ENCODE peak calls at places on chromosomes 11 and 22, in five cellular contexts. Q is activated CD4-positive, alpha-beta T cell treated with anti-CD3 and anti-CD28 coated beads, Interleukin-2, amount 10 ng/mL, durations not matched to agents 7 days and 5 days; W is GOT3; X is ovary; E is HCEC 1CT. D is an unnamed sample.

GRCh38 chr22:36659762-36660509 is 43.6 kb downstream of the CACNG2 start:
- DNase-seq in X (peak), W (peak), Q (no peak), E (peak), D (peak)

GRCh38 chr11:118151421-118151820 is 1.2 kb downstream of the SCN4B start:
- DNase-seq in W (no peak), E (peak), X (no peak), Q (no peak), D (no peak)

GRCh38 chr22:20239951-20240773 is 28.0 kb downstream of the RTN4R start:
- DNase-seq in W (no peak), Q (no peak), X (peak), E (no peak), D (peak)

GRCh38 chr11:19374189-19374588 is 133.4 kb upstream of the E2F8 start:
- DNase-seq in W (no peak), E (peak), Q (no peak), X (no peak), D (no peak)

GRCh38 chr11:73227571-73228211 is 9.6 kb downstream of the P2RY2 start:
- DNase-seq in E (no peak), X (no peak), Q (no peak), W (no peak), D (no peak)

GRCh38 chr11:416051-416756 is 1.4 kb upstream of the SIGIRR start:
- DNase-seq in W (no peak), Q (no peak), X (no peak), E (no peak), D (no peak)

GRCh38 chr11:122666743-122667142 is 11.2 kb downstream of the UBASH3B start:
- DNase-seq in Q (no peak), E (no peak), W (no peak), X (no peak), D (no peak)

GRCh38 chr11:77395460-77396175 is 78.3 kb downstream of the PAK1 start:
- DNase-seq in Q (no peak), X (no peak), E (no peak), W (no peak), D (no peak)

GRCh38 chr11:9138133-9138453 is 46.7 kb upstream of the SCUBE2 start:
- DNase-seq in W (no peak), X (no peak), Q (no peak), E (no peak), D (no peak)

GRCh38 chr11:32892355-32893090 is at the start of gene QSER1:
- DNase-seq in W (peak), Q (peak), E (peak), X (peak), D (peak)

GRCh38 chr11:73176892-73177155 is 34.7 kb upstream of the FCHSD2 start:
- DNase-seq in W (no peak), Q (no peak), X (no peak), E (no peak), D (no peak)